ENCODE peak calls at places on chromosomes 2 and 18, in five cellular contexts. One of them, this sample, is unnamed.

GRCh38 chr2:14340703-14341102 is 291.8 kb upstream of the LRATD1 start:
- DNase-seq in neural crest cell: no peak
- DNase-seq in cardiac muscle cell: no peak
- DNase-seq in H9: no peak
- DNase-seq in astrocyte: no peak
- DNase-seq in this sample: no peak

GRCh38 chr2:74625658-74626425 is 22.3 kb downstream of the M1AP start:
- DNase-seq in H9: no peak
- DNase-seq in neural crest cell: no peak
- DNase-seq in astrocyte: no peak
- DNase-seq in cardiac muscle cell: no peak
- DNase-seq in this sample: no peak

GRCh38 chr2:121038831-121039230 is 246.2 kb downstream of the TFCP2L1 start:
- DNase-seq in cardiac muscle cell: no peak
- DNase-seq in neural crest cell: no peak
- DNase-seq in astrocyte: no peak
- DNase-seq in H9: peak; percentile 45
- DNase-seq in this sample: no peak

GRCh38 chr2:36672199-36672598 is 24.3 kb upstream of the VIT start:
- DNase-seq in H9: no peak
- DNase-seq in astrocyte: peak; percentile 35
- DNase-seq in neural crest cell: no peak
- DNase-seq in cardiac muscle cell: peak; percentile 54
- DNase-seq in this sample: no peak

GRCh38 chr18:47549141-47549540 is 297.7 kb upstream of the SKOR2 start:
- DNase-seq in neural crest cell: no peak
- DNase-seq in cardiac muscle cell: no peak
- DNase-seq in astrocyte: no peak
- DNase-seq in H9: no peak
- DNase-seq in this sample: no peak

GRCh38 chr2:149924028-149924427 is 336.5 kb upstream of the MMADHC start:
- DNase-seq in astrocyte: peak; percentile 58
- DNase-seq in cardiac muscle cell: no peak
- DNase-seq in neural crest cell: no peak
- DNase-seq in H9: no peak
- DNase-seq in this sample: no peak

GRCh38 chr2:70073493-70073892 is 13.8 kb upstream of the PCBP1 start:
- DNase-seq in H9: no peak
- DNase-seq in astrocyte: no peak
- DNase-seq in cardiac muscle cell: no peak
- DNase-seq in neural crest cell: no peak
- DNase-seq in this sample: no peak

GRCh38 chr2:54457326-54458023 is 1.3 kb downstream of the SPTBN1 start:
- DNase-seq in astrocyte: no peak
- DNase-seq in cardiac muscle cell: no peak
- DNase-seq in neural crest cell: peak; percentile 25
- DNase-seq in H9: peak; percentile 72
- DNase-seq in this sample: peak; percentile 62

GRCh38 chr2:144645055-144645778 is 125.3 kb upstream of the ZEB2 start:
- DNase-seq in H9: no peak
- DNase-seq in astrocyte: no peak
- DNase-seq in neural crest cell: no peak
- DNase-seq in cardiac muscle cell: no peak
- DNase-seq in this sample: no peak

GRCh38 chr18:67359868-67360838 is 156.4 kb downstream of the DSEL start:
- DNase-seq in astrocyte: peak; percentile 93
- DNase-seq in H9: no peak
- DNase-seq in neural crest cell: no peak
- DNase-seq in cardiac muscle cell: peak; percentile 93
- DNase-seq in this sample: no peak

GRCh38 chr2:143946436-143947385 is 573.2 kb downstream of the ZEB2 start:
- DNase-seq in neural crest cell: no peak
- DNase-seq in astrocyte: no peak
- DNase-seq in cardiac muscle cell: no peak
- DNase-seq in H9: no peak
- DNase-seq in this sample: no peak

GRCh38 chr2:174750923-174751441 is 13.3 kb downstream of the CHRNA1 start:
- DNase-seq in neural crest cell: no peak
- DNase-seq in astrocyte: no peak
- DNase-seq in cardiac muscle cell: no peak
- DNase-seq in H9: no peak
- DNase-seq in this sample: no peak

GRCh38 chr2:28633739-28634138 is 117.9 kb upstream of the PPP1CB start:
- DNase-seq in H9: no peak
- DNase-seq in neural crest cell: no peak
- DNase-seq in cardiac muscle cell: peak; percentile 82
- DNase-seq in astrocyte: peak; percentile 86
- DNase-seq in this sample: no peak

GRCh38 chr2:108837198-108837597 is 50.6 kb downstream of the CCDC138 start:
- DNase-seq in astrocyte: no peak
- DNase-seq in cardiac muscle cell: no peak
- DNase-seq in H9: no peak
- DNase-seq in neural crest cell: no peak
- DNase-seq in this sample: no peak

GRCh38 chr2:219707496-219708285 is 80.3 kb downstream of the SLC4A3 start:
- DNase-seq in H9: no peak
- DNase-seq in astrocyte: peak; percentile 47
- DNase-seq in cardiac muscle cell: no peak
- DNase-seq in neural crest cell: no peak
- DNase-seq in this sample: no peak

GRCh38 chr2:137467246-137467862 is 496.9 kb upstream of the HNMT start:
- DNase-seq in cardiac muscle cell: peak; percentile 3
- DNase-seq in neural crest cell: peak; percentile 45
- DNase-seq in astrocyte: peak; percentile 1
- DNase-seq in H9: peak; percentile 57
- DNase-seq in this sample: peak; percentile 64

GRCh38 chr18:24274822-24275221 is 122.8 kb downstream of the OSBPL1A start:
- DNase-seq in cardiac muscle cell: no peak
- DNase-seq in astrocyte: no peak
- DNase-seq in H9: no peak
- DNase-seq in neural crest cell: no peak
- DNase-seq in this sample: no peak

GRCh38 chr2:188378551-188378950 is 86.9 kb downstream of the GULP1 start:
- DNase-seq in cardiac muscle cell: no peak
- DNase-seq in H9: no peak
- DNase-seq in astrocyte: no peak
- DNase-seq in neural crest cell: no peak
- DNase-seq in this sample: no peak

GRCh38 chr18:49767111-49768050 is 46.0 kb downstream of the ACAA2 start:
- DNase-seq in H9: no peak
- DNase-seq in neural crest cell: no peak
- DNase-seq in cardiac muscle cell: no peak
- DNase-seq in astrocyte: no peak
- DNase-seq in this sample: no peak

GRCh38 chr2:226684563-226684959 is 115.1 kb downstream of the IRS1 start:
- DNase-seq in H9: no peak
- DNase-seq in neural crest cell: no peak
- DNase-seq in cardiac muscle cell: no peak
- DNase-seq in astrocyte: no peak
- DNase-seq in this sample: no peak

GRCh38 chr2:226687641-226688253 is 111.9 kb downstream of the IRS1 start:
- DNase-seq in neural crest cell: no peak
- DNase-seq in H9: no peak
- DNase-seq in astrocyte: peak; percentile 7
- DNase-seq in cardiac muscle cell: no peak
- DNase-seq in this sample: no peak

GRCh38 chr2:226683196-226683595 is 116.4 kb downstream of the IRS1 start:
- DNase-seq in astrocyte: peak; percentile 20
- DNase-seq in neural crest cell: no peak
- DNase-seq in cardiac muscle cell: no peak
- DNase-seq in H9: no peak
- DNase-seq in this sample: no peak

GRCh38 chr2:226680674-226681073 is 118.9 kb downstream of the IRS1 start:
- DNase-seq in neural crest cell: no peak
- DNase-seq in cardiac muscle cell: no peak
- DNase-seq in astrocyte: no peak
- DNase-seq in H9: no peak
- DNase-seq in this sample: no peak

DNA sequence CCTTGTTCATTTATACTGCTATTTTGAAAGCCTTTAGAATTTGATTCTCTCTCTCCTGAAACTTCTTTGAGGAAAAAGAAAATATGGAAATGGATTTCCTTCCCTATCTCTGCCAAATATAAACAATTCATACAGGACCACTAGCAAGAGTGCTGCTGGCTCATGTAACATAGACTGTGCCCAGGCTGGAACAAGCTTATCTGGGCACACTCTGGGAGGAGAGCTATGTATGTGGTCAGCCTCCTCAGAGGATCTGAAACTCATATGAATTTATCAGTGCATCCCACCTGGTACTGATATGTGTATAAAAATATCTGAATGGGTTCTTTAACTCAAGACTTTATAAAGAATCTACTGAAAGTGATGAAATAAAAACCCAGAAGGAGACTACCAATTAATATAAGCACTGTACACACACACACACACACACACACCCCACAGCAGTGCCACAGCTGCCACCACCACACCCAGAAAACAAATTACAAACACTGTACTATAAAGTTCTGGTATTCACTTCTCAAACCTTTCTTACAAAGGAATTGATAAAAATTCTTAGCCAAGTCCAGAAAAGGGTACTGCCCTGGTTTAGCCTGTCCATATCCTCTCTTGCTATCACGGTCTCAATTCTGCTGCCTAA is 115.6 kb downstream of the IRS1 start:
- DNase-seq in H9: no peak
- DNase-seq in cardiac muscle cell: no peak
- DNase-seq in neural crest cell: no peak
- DNase-seq in astrocyte: no peak
- DNase-seq in this sample: no peak
- TF ChIP-seq CTCF in H9: no peak
- TF ChIP-seq CTCF in cardiac muscle cell: no peak
- TF ChIP-seq CTCF in neural crest cell: no peak
- TF ChIP-seq CTCF in astrocyte: no peak
- TF ChIP-seq CTCF in this sample: no peak

GRCh38 chr2:210170442-210171303 is 536 bp downstream of the KANSL1L start:
- DNase-seq in cardiac muscle cell: peak; percentile 98
- DNase-seq in H9: peak; percentile 97
- DNase-seq in neural crest cell: peak; percentile 97
- DNase-seq in astrocyte: peak; percentile 82
- DNase-seq in this sample: peak; percentile 98

GRCh38 chr2:210172219-210172575 is 988 bp upstream of the KANSL1L start:
- DNase-seq in astrocyte: no peak
- DNase-seq in cardiac muscle cell: peak; percentile 8
- DNase-seq in H9: no peak
- DNase-seq in neural crest cell: no peak
- DNase-seq in this sample: no peak

GRCh38 chr2:210169871-210170441 is 1.3 kb downstream of the KANSL1L start:
- DNase-seq in neural crest cell: no peak
- DNase-seq in astrocyte: peak; percentile 78
- DNase-seq in H9: no peak
- DNase-seq in cardiac muscle cell: peak; percentile 81
- DNase-seq in this sample: no peak

GRCh38 chr2:210174086-210174485 is 2.9 kb upstream of the KANSL1L start:
- DNase-seq in H9: no peak
- DNase-seq in astrocyte: no peak
- DNase-seq in cardiac muscle cell: no peak
- DNase-seq in neural crest cell: no peak
- DNase-seq in this sample: no peak

DNA sequence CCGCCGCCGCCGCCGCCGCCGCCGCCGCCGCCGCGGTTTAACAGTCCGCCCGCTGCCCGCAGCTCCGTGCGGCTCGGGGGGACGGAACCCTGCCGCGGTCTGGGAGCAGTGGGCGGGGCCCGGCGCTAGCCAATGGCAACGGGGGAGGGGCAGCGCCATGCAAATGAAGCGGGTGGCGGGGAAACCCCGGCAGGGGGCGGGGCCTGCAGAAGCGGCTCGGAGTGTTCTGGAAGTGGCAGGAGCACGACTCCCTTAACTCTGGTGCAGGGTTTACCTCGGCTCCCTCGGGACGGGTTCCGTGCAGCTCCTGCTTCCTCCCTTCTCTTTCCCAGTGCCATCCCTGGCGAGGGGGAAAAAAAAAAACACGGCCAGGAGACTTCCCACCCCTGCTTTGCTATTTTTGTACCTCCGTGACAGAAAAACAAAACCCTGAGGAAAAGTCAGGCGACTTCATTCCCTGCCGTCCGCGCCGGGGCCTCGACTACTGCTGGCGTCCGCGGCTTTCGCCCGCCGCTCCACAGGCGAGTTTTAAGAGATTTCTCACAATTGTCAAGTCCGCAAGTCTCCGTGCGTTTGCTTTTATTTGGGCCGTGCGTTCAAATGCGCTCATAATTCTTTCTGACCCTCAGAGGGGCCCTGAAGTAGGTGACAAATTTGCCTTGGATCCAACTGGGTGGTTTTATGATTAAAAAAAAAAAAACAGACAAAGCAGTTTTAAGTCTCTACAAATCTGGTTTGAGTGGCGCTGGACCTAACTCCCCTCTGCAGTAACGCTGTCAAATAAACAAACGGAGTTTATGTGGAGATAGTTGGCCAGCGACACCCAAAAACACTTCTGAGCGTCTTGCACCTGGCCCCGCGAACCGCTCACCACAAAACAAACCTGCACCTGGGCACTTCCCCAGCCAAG is at the start of gene KANSL1L:
- DNase-seq in cardiac muscle cell: peak; percentile 99
- DNase-seq in astrocyte: peak; percentile 88
- DNase-seq in H9: peak; percentile 97
- DNase-seq in neural crest cell: peak; percentile 98
- DNase-seq in this sample: peak; percentile 100
- TF ChIP-seq CTCF in cardiac muscle cell: no peak
- TF ChIP-seq CTCF in astrocyte: no peak
- TF ChIP-seq CTCF in H9: no peak
- TF ChIP-seq CTCF in neural crest cell: no peak
- TF ChIP-seq CTCF in this sample: no peak

DNA sequence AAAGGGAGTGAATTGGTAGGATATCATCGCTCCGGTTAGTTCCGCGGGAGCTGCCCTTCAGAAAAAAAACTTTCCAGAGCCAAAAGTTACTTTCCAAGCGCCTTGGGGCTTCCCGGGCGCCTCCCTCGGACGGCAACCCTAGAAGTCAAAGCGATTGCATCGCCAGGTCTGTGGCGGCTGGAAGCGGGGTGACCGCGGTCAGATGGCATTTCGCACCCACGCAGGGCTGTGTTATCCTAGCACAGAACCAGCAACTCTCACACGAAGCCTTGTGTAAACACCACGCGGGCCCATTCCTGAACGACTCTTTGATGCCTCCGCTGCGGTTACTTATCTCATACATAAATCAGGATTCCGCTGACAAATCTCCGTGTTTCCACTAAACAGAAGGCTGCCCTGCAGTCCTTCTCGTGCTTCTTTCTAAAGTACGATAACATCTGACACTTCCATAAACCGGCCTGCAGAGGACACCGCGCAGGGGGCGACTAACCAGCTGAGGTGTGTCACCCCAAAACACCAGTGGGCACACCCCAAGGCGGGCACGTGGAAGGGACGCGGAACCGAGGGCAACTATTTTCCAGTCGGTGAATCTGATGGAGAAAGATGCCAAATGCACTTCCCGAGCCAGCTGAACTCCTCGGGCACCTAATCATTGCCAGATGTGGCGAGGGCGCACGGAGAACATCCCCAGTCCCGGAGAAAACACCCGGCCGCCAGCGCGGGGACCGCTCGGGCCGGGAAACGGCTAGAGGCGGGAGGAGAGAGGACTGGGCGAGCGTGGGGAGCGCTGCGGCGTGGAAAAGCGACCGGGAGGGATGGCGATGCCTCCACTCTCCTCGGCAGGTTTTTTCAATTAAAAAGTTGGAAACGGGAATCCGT is 911 bp downstream of the COLEC12 start:
- DNase-seq in H9: no peak
- DNase-seq in astrocyte: peak; percentile 93
- DNase-seq in cardiac muscle cell: peak; percentile 82
- DNase-seq in neural crest cell: peak; percentile 8
- DNase-seq in this sample: peak; percentile 65
- TF ChIP-seq CTCF in H9: no peak
- TF ChIP-seq CTCF in astrocyte: no peak
- TF ChIP-seq CTCF in cardiac muscle cell: no peak
- TF ChIP-seq CTCF in neural crest cell: no peak
- TF ChIP-seq CTCF in this sample: no peak

GRCh38 chr18:61860302-61860701 is 32.5 kb downstream of the RNF152 start:
- DNase-seq in neural crest cell: no peak
- DNase-seq in astrocyte: no peak
- DNase-seq in cardiac muscle cell: peak; percentile 30
- DNase-seq in H9: no peak
- DNase-seq in this sample: no peak
- TF ChIP-seq CTCF in neural crest cell: no peak
- TF ChIP-seq CTCF in astrocyte: no peak
- TF ChIP-seq CTCF in cardiac muscle cell: no peak
- TF ChIP-seq CTCF in H9: no peak
- TF ChIP-seq CTCF in this sample: no peak